ENCODE peak calls at places on chromosome 1, in seven cellular contexts. R, G, D, V, P, N and Z are unnamed samples.

GRCh38 chr1:3145489-3146325 is 76.7 kb downstream of the PRDM16 start:
- DNase-seq in R (no peak), G (no peak), D (no peak), N (peak), P (no peak), V (no peak), Z (no peak)

GRCh38 chr1:190588424-190588823 is 110.8 kb upstream of the BRINP3 start:
- DNase-seq in G (no peak), V (no peak), R (no peak), N (no peak), P (no peak), D (no peak), Z (no peak)

GRCh38 chr1:62912028-62912638 is 128.2 kb downstream of the ATG4C start:
- DNase-seq in N (peak), P (no peak), R (no peak), D (peak), V (peak), G (peak), Z (peak)

GRCh38 chr1:228884615-228885566 is 149.6 kb downstream of the RHOU start:
- DNase-seq in D (no peak), V (peak), N (no peak), P (no peak), G (no peak), R (no peak), Z (no peak)

GRCh38 chr1:102897537-102897936 is 210.8 kb downstream of the COL11A1 start:
- DNase-seq in G (no peak), V (peak), N (peak), R (no peak), P (no peak), D (no peak), Z (peak)

GRCh38 chr1:205225901-205226765 is 1.6 kb upstream of the TMCC2 start:
- DNase-seq in V (no peak), P (no peak), D (no peak), G (no peak), N (no peak), R (no peak), Z (no peak)

GRCh38 chr1:108591471-108591870 is 31.6 kb downstream of the EEIG2 start:
- DNase-seq in D (no peak), N (no peak), G (no peak), R (no peak), P (no peak), V (no peak), Z (no peak)

GRCh38 chr1:88462481-88463261 is 221.4 kb upstream of the PKN2 start:
- DNase-seq in P (no peak), R (no peak), D (peak), G (peak), V (peak), N (peak), Z (peak)

GRCh38 chr1:147504801-147505303 is 36.4 kb upstream of the BCL9 start:
- DNase-seq in N (peak), D (peak), R (no peak), G (peak), P (no peak), V (peak), Z (peak)

GRCh38 chr1:200367841-200368534 is 41.8 kb downstream of the ZNF281 start:
- DNase-seq in V (peak), N (peak), G (no peak), R (no peak), D (no peak), P (no peak), Z (peak)

GRCh38 chr1:209873067-209873810 is 45.5 kb downstream of the UTP25 start:
- DNase-seq in N (no peak), V (peak), R (no peak), G (no peak), P (no peak), D (no peak), Z (peak)

GRCh38 chr1:217029311-217030157 is 306.3 kb upstream of the ESRRG start:
- DNase-seq in G (no peak), V (peak), N (peak), R (no peak), P (no peak), D (no peak), Z (peak)

GRCh38 chr1:27301582-27302199 is 20.3 kb upstream of the TMEM222 start:
- DNase-seq in D (no peak), P (no peak), N (no peak), R (no peak), V (no peak), G (no peak), Z (no peak)